ENCODE peak calls at places on chromosomes 11 and 22, in six cellular contexts. G is amniotic epithelial cell; U is stimulated activated CD8-positive, alpha-beta memory T cell treated with anti-CD3 and anti-CD28 coated beads, Interleukin-2, amount 100 ng/mL, for 48 hours; A is HuH-7; H is LoVo; I is HTR-8/SVneo. O is an unnamed sample.

GRCh38 chr11:47923667-47924066 is 56.7 kb upstream of the PTPRJ start:
- DNase-seq in I (no peak), A (no peak), G (no peak), H (no peak), U (no peak), O (no peak)

GRCh38 chr11:12669930-12670329 is 4.3 kb upstream of the TEAD1 start:
- DNase-seq in A (no peak), U (no peak), G (peak), H (no peak), I (no peak), O (no peak)

GRCh38 chr11:363948-364761 is 5.1 kb upstream of the B4GALNT4 start:
- DNase-seq in H (peak), A (peak), I (peak), G (no peak), U (peak), O (peak)

GRCh38 chr22:20437253-20438065 is at the start of gene SCARF2:
- DNase-seq in A (peak), H (no peak), U (no peak), G (peak), I (peak), O (no peak)

GRCh38 chr22:48824673-48825651 is 1002.7 kb downstream of the BRD1 start:
- DNase-seq in I (no peak), H (no peak), A (no peak), G (no peak), U (no peak), O (no peak)

GRCh38 chr11:57646756-57647303 is 2.9 kb downstream of the YPEL4 start:
- DNase-seq in I (no peak), G (no peak), U (no peak), H (no peak), A (peak), O (no peak)

GRCh38 chr11:22304337-22304961 is 33.7 kb upstream of the SLC17A6 start:
- DNase-seq in U (no peak), H (peak), G (peak), I (peak), A (peak), O (peak)

GRCh38 chr11:61028135-61028729 is 56.8 kb downstream of the CD6 start:
- DNase-seq in U (peak), A (no peak), I (no peak), G (no peak), H (no peak), O (no peak)

GRCh38 chr22:44024288-44024908 is at the start of gene PARVB:
- DNase-seq in I (no peak), H (peak), U (no peak), G (no peak), A (peak), O (no peak)

GRCh38 chr11:83092488-83093384 is 21.0 kb upstream of the RAB30 start:
- DNase-seq in G (peak), H (peak), I (no peak), U (no peak), A (peak), O (peak)

GRCh38 chr22:29780781-29781676 is 13.9 kb downstream of the UQCR10 start:
- DNase-seq in H (no peak), G (peak), I (peak), U (no peak), A (no peak), O (peak)